ENCODE peak calls at places on chromosomes 4 and X, in eight cellular contexts. One of them, this sample, is unnamed.

GRCh38 chr4:95534032-95534431 is 14.7 kb downstream of the UNC5C start:
- DNase-seq in fibroblast of mammary gland: no peak
- DNase-seq in astrocyte of the spinal cord: no peak
- DNase-seq in H54: no peak
- DNase-seq in NAMALWA: no peak
- DNase-seq in activated CD4-positive, alpha-beta T cell treated with anti-CD3 and anti-CD28 coated beads, Interleukin-2, amount 50 U/mL, for 24 hours: no peak
- DNase-seq in cardiac fibroblast: no peak
- DNase-seq in SJCRH30: no peak
- DNase-seq in this sample: no peak

GRCh38 chrX:131747173-131747572 is 203.3 kb downstream of the OR13H1 start:
- DNase-seq in SJCRH30: no peak
- DNase-seq in fibroblast of mammary gland: peak
- DNase-seq in astrocyte of the spinal cord: peak
- DNase-seq in activated CD4-positive, alpha-beta T cell treated with anti-CD3 and anti-CD28 coated beads, Interleukin-2, amount 50 U/mL, for 24 hours: no peak
- DNase-seq in H54: no peak
- DNase-seq in NAMALWA: no peak
- DNase-seq in cardiac fibroblast: no peak
- DNase-seq in this sample: no peak

GRCh38 chr4:73230865-73231517 is 27.6 kb downstream of the ANKRD17 start:
- DNase-seq in fibroblast of mammary gland: no peak
- DNase-seq in SJCRH30: no peak
- DNase-seq in cardiac fibroblast: no peak
- DNase-seq in NAMALWA: no peak
- DNase-seq in astrocyte of the spinal cord: no peak
- DNase-seq in H54: no peak
- DNase-seq in activated CD4-positive, alpha-beta T cell treated with anti-CD3 and anti-CD28 coated beads, Interleukin-2, amount 50 U/mL, for 24 hours: no peak
- DNase-seq in this sample: no peak

GRCh38 chr4:6942238-6942800 is 32.7 kb downstream of the TBC1D14 start:
- DNase-seq in fibroblast of mammary gland: peak
- DNase-seq in NAMALWA: peak
- DNase-seq in astrocyte of the spinal cord: peak
- DNase-seq in SJCRH30: peak
- DNase-seq in cardiac fibroblast: peak
- DNase-seq in H54: peak
- DNase-seq in activated CD4-positive, alpha-beta T cell treated with anti-CD3 and anti-CD28 coated beads, Interleukin-2, amount 50 U/mL, for 24 hours: peak
- DNase-seq in this sample: no peak

GRCh38 chr4:122480023-122480422 is 23.5 kb upstream of the IL2 start:
- DNase-seq in cardiac fibroblast: peak
- DNase-seq in H54: no peak
- DNase-seq in SJCRH30: no peak
- DNase-seq in activated CD4-positive, alpha-beta T cell treated with anti-CD3 and anti-CD28 coated beads, Interleukin-2, amount 50 U/mL, for 24 hours: no peak
- DNase-seq in astrocyte of the spinal cord: peak
- DNase-seq in NAMALWA: no peak
- DNase-seq in fibroblast of mammary gland: peak
- DNase-seq in this sample: no peak

GRCh38 chrX:123876177-123876576 is 16.3 kb downstream of the XIAP start:
- DNase-seq in fibroblast of mammary gland: no peak
- DNase-seq in SJCRH30: no peak
- DNase-seq in cardiac fibroblast: no peak
- DNase-seq in activated CD4-positive, alpha-beta T cell treated with anti-CD3 and anti-CD28 coated beads, Interleukin-2, amount 50 U/mL, for 24 hours: no peak
- DNase-seq in H54: no peak
- DNase-seq in astrocyte of the spinal cord: no peak
- DNase-seq in NAMALWA: no peak
- DNase-seq in this sample: no peak

GRCh38 chrX:37371578-37371981 is 22.4 kb downstream of the PRRG1 start:
- DNase-seq in fibroblast of mammary gland: peak
- DNase-seq in cardiac fibroblast: no peak
- DNase-seq in activated CD4-positive, alpha-beta T cell treated with anti-CD3 and anti-CD28 coated beads, Interleukin-2, amount 50 U/mL, for 24 hours: no peak
- DNase-seq in SJCRH30: no peak
- DNase-seq in H54: no peak
- DNase-seq in NAMALWA: no peak
- DNase-seq in astrocyte of the spinal cord: no peak
- DNase-seq in this sample: no peak

GRCh38 chr4:6472387-6473263 is at the start of gene PPP2R2C:
- DNase-seq in H54: no peak
- DNase-seq in fibroblast of mammary gland: no peak
- DNase-seq in activated CD4-positive, alpha-beta T cell treated with anti-CD3 and anti-CD28 coated beads, Interleukin-2, amount 50 U/mL, for 24 hours: no peak
- DNase-seq in SJCRH30: no peak
- DNase-seq in cardiac fibroblast: no peak
- DNase-seq in astrocyte of the spinal cord: no peak
- DNase-seq in NAMALWA: no peak
- DNase-seq in this sample: no peak

GRCh38 chrX:130196453-130196852 is 24.7 kb downstream of the RAB33A start:
- DNase-seq in H54: no peak
- DNase-seq in SJCRH30: no peak
- DNase-seq in activated CD4-positive, alpha-beta T cell treated with anti-CD3 and anti-CD28 coated beads, Interleukin-2, amount 50 U/mL, for 24 hours: no peak
- DNase-seq in fibroblast of mammary gland: no peak
- DNase-seq in cardiac fibroblast: no peak
- DNase-seq in NAMALWA: no peak
- DNase-seq in astrocyte of the spinal cord: no peak
- DNase-seq in this sample: no peak

GRCh38 chrX:115957862-115958490 is 212.6 kb upstream of the AGTR2 start:
- DNase-seq in activated CD4-positive, alpha-beta T cell treated with anti-CD3 and anti-CD28 coated beads, Interleukin-2, amount 50 U/mL, for 24 hours: no peak
- DNase-seq in NAMALWA: no peak
- DNase-seq in fibroblast of mammary gland: no peak
- DNase-seq in astrocyte of the spinal cord: no peak
- DNase-seq in H54: no peak
- DNase-seq in SJCRH30: peak
- DNase-seq in cardiac fibroblast: no peak
- DNase-seq in this sample: no peak

GRCh38 chr4:4788573-4788972 is 70.9 kb upstream of the MSX1 start:
- DNase-seq in fibroblast of mammary gland: no peak
- DNase-seq in H54: no peak
- DNase-seq in cardiac fibroblast: no peak
- DNase-seq in astrocyte of the spinal cord: no peak
- DNase-seq in activated CD4-positive, alpha-beta T cell treated with anti-CD3 and anti-CD28 coated beads, Interleukin-2, amount 50 U/mL, for 24 hours: no peak
- DNase-seq in NAMALWA: no peak
- DNase-seq in SJCRH30: no peak
- DNase-seq in this sample: no peak

GRCh38 chrX:106246511-106246910 is 78.4 kb downstream of the PWWP3B start:
- DNase-seq in H54: no peak
- DNase-seq in SJCRH30: no peak
- DNase-seq in fibroblast of mammary gland: peak
- DNase-seq in NAMALWA: no peak
- DNase-seq in cardiac fibroblast: peak
- DNase-seq in astrocyte of the spinal cord: peak
- DNase-seq in activated CD4-positive, alpha-beta T cell treated with anti-CD3 and anti-CD28 coated beads, Interleukin-2, amount 50 U/mL, for 24 hours: no peak
- DNase-seq in this sample: no peak

GRCh38 chr4:87971866-87972265 is 3.6 kb upstream of the SPP1 start:
- DNase-seq in astrocyte of the spinal cord: no peak
- DNase-seq in fibroblast of mammary gland: no peak
- DNase-seq in H54: no peak
- DNase-seq in activated CD4-positive, alpha-beta T cell treated with anti-CD3 and anti-CD28 coated beads, Interleukin-2, amount 50 U/mL, for 24 hours: no peak
- DNase-seq in SJCRH30: peak
- DNase-seq in cardiac fibroblast: no peak
- DNase-seq in NAMALWA: no peak
- DNase-seq in this sample: no peak

GRCh38 chrX:39603291-39603690 is 494.5 kb downstream of the BCOR start:
- DNase-seq in H54: no peak
- DNase-seq in fibroblast of mammary gland: no peak
- DNase-seq in cardiac fibroblast: no peak
- DNase-seq in SJCRH30: no peak
- DNase-seq in NAMALWA: no peak
- DNase-seq in activated CD4-positive, alpha-beta T cell treated with anti-CD3 and anti-CD28 coated beads, Interleukin-2, amount 50 U/mL, for 24 hours: no peak
- DNase-seq in astrocyte of the spinal cord: no peak
- DNase-seq in this sample: no peak

GRCh38 chr4:43709443-43709842 is 739.2 kb downstream of the KCTD8 start:
- DNase-seq in cardiac fibroblast: no peak
- DNase-seq in activated CD4-positive, alpha-beta T cell treated with anti-CD3 and anti-CD28 coated beads, Interleukin-2, amount 50 U/mL, for 24 hours: no peak
- DNase-seq in H54: no peak
- DNase-seq in fibroblast of mammary gland: no peak
- DNase-seq in astrocyte of the spinal cord: no peak
- DNase-seq in NAMALWA: peak
- DNase-seq in SJCRH30: no peak
- DNase-seq in this sample: no peak

GRCh38 chrX:24154490-24155034 is 5.0 kb downstream of the ZFX start:
- DNase-seq in NAMALWA: no peak
- DNase-seq in activated CD4-positive, alpha-beta T cell treated with anti-CD3 and anti-CD28 coated beads, Interleukin-2, amount 50 U/mL, for 24 hours: no peak
- DNase-seq in fibroblast of mammary gland: no peak
- DNase-seq in SJCRH30: no peak
- DNase-seq in H54: no peak
- DNase-seq in astrocyte of the spinal cord: no peak
- DNase-seq in cardiac fibroblast: no peak
- DNase-seq in this sample: no peak

GRCh38 chrX:151984328-151984727 is 9.9 kb upstream of the GABRE start:
- DNase-seq in cardiac fibroblast: peak
- DNase-seq in fibroblast of mammary gland: peak
- DNase-seq in NAMALWA: no peak
- DNase-seq in SJCRH30: no peak
- DNase-seq in astrocyte of the spinal cord: peak
- DNase-seq in H54: no peak
- DNase-seq in activated CD4-positive, alpha-beta T cell treated with anti-CD3 and anti-CD28 coated beads, Interleukin-2, amount 50 U/mL, for 24 hours: no peak
- DNase-seq in this sample: no peak

GRCh38 chrX:22527302-22527701 is 254.6 kb downstream of the CBLL2 start:
- DNase-seq in fibroblast of mammary gland: no peak
- DNase-seq in cardiac fibroblast: no peak
- DNase-seq in astrocyte of the spinal cord: no peak
- DNase-seq in SJCRH30: no peak
- DNase-seq in H54: no peak
- DNase-seq in NAMALWA: no peak
- DNase-seq in activated CD4-positive, alpha-beta T cell treated with anti-CD3 and anti-CD28 coated beads, Interleukin-2, amount 50 U/mL, for 24 hours: no peak
- DNase-seq in this sample: no peak

GRCh38 chr4:147655639-147656038 is 28.3 kb downstream of the PRMT9 start:
- DNase-seq in H54: no peak
- DNase-seq in SJCRH30: no peak
- DNase-seq in astrocyte of the spinal cord: no peak
- DNase-seq in activated CD4-positive, alpha-beta T cell treated with anti-CD3 and anti-CD28 coated beads, Interleukin-2, amount 50 U/mL, for 24 hours: no peak
- DNase-seq in cardiac fibroblast: no peak
- DNase-seq in NAMALWA: no peak
- DNase-seq in fibroblast of mammary gland: no peak
- DNase-seq in this sample: no peak

GRCh38 chrX:130114141-130114561 is 3.9 kb upstream of the ELF4 start:
- DNase-seq in activated CD4-positive, alpha-beta T cell treated with anti-CD3 and anti-CD28 coated beads, Interleukin-2, amount 50 U/mL, for 24 hours: no peak
- DNase-seq in NAMALWA: no peak
- DNase-seq in H54: peak
- DNase-seq in SJCRH30: no peak
- DNase-seq in astrocyte of the spinal cord: peak
- DNase-seq in fibroblast of mammary gland: peak
- DNase-seq in cardiac fibroblast: no peak
- DNase-seq in this sample: no peak

GRCh38 chrX:45850775-45851433 is 650.2 kb upstream of the DIPK2B start:
- DNase-seq in SJCRH30: peak
- DNase-seq in H54: no peak
- DNase-seq in cardiac fibroblast: peak
- DNase-seq in fibroblast of mammary gland: peak
- DNase-seq in activated CD4-positive, alpha-beta T cell treated with anti-CD3 and anti-CD28 coated beads, Interleukin-2, amount 50 U/mL, for 24 hours: no peak
- DNase-seq in astrocyte of the spinal cord: peak
- DNase-seq in NAMALWA: peak
- DNase-seq in this sample: no peak